ENCODE peak calls at places on chromosome 9, in eight cellular contexts. T is non-pigmented ciliary epithelial cell; Q is activated naive CD8-positive, alpha-beta T cell treated with anti-CD3 and anti-CD28 coated beads for 36 hours; B is lower lobe of right lung; S is T-cell; C is GM12865; M is DMS153; G is NAMALWA. F is an unnamed sample.

GRCh38 chr9:120386390-120387131 is 193.4 kb downstream of the CDK5RAP2 start:
- DNase-seq in T (no peak), Q (no peak), B (no peak), S (no peak), C (no peak), M (peak; percentile 95), G (no peak), F (no peak)

GRCh38 chr9:135045264-135046155 is 42.0 kb upstream of the OLFM1 start:
- DNase-seq in T (no peak), Q (no peak), B (peak; percentile 30), S (no peak), C (no peak), M (no peak), G (no peak), F (no peak)

GRCh38 chr9:87095961-87096360 is 148.7 kb upstream of the GAS1 start:
- DNase-seq in T (no peak), Q (no peak), B (no peak), S (no peak), C (no peak), M (no peak), G (no peak), F (no peak)

GRCh38 chr9:1939926-1940368 is 75.2 kb upstream of the SMARCA2 start:
- DNase-seq in T (no peak), Q (peak; percentile 32), B (peak; percentile 30), S (no peak), C (peak; percentile 93), M (peak; percentile 36), G (peak; percentile 63), F (no peak)

GRCh38 chr9:969310-969692 is 7.2 kb upstream of the DMRT3 start:
- DNase-seq in T (no peak), Q (no peak), B (no peak), S (no peak), C (no peak), M (no peak), G (no peak), F (no peak)

GRCh38 chr9:121499427-121500164 is at the start of gene GGTA1:
- DNase-seq in T (no peak), Q (peak; percentile 23), B (peak; percentile 78), S (no peak), C (no peak), M (no peak), G (no peak), F (peak; percentile 16)

GRCh38 chr9:107489687-107490605 is at the start of gene KLF4:
- DNase-seq in T (peak; percentile 60), Q (peak; percentile 71), B (peak; percentile 94), S (no peak), C (peak; percentile 93), M (peak; percentile 84), G (no peak), F (peak; percentile 82)

GRCh38 chr9:121989010-121989409 is 104.1 kb downstream of the TTLL11 start:
- DNase-seq in T (no peak), Q (no peak), B (no peak), S (no peak), C (no peak), M (no peak), G (no peak), F (no peak)

GRCh38 chr9:104850771-104851170 is 77.2 kb downstream of the ABCA1 start:
- DNase-seq in T (no peak), Q (no peak), B (no peak), S (no peak), C (no peak), M (no peak), G (no peak), F (no peak)

GRCh38 chr9:78026947-78027346 is 4.7 kb downstream of the GNAQ start:
- DNase-seq in T (no peak), Q (no peak), B (no peak), S (no peak), C (no peak), M (no peak), G (no peak), F (no peak)

GRCh38 chr9:106376689-106377088 is 486.3 kb upstream of the ZNF462 start:
- DNase-seq in T (no peak), Q (no peak), B (no peak), S (no peak), C (no peak), M (no peak), G (no peak), F (no peak)

GRCh38 chr9:129968690-129969485 is 74.1 kb downstream of the FNBP1 start:
- DNase-seq in T (peak; percentile 63), Q (no peak), B (no peak), S (no peak), C (no peak), M (no peak), G (no peak), F (peak; percentile 90)

F was measured in A172.